ENCODE peak calls at places on chromosomes 2 and 18, in six cellular contexts. One of them, this sample, is unnamed. For H3K4me1 and H3K9me3, the result is how much of the 10 kb centered on the place peaks cover.

GRCh38 chr18:63000839-63001238 is 285.5 kb downstream of the PHLPP1 start:
- DNase-seq in Peyer's patch: no peak
- DNase-seq in A549: no peak
- DNase-seq in Caco-2: no peak
- DNase-seq in kidney: no peak
- DNase-seq in transverse colon: no peak
- DNase-seq in this sample: no peak

GRCh38 chr2:61091485-61091884 is 25.8 kb downstream of the SANBR start:
- DNase-seq in Peyer's patch: no peak
- DNase-seq in A549: no peak
- DNase-seq in Caco-2: no peak
- DNase-seq in kidney: no peak
- DNase-seq in transverse colon: no peak
- DNase-seq in this sample: no peak

GRCh38 chr2:58427572-58428285 is 186.6 kb upstream of the FANCL start:
- DNase-seq in Peyer's patch: peak
- DNase-seq in A549: peak
- DNase-seq in Caco-2: peak
- DNase-seq in kidney: peak
- DNase-seq in transverse colon: no peak
- DNase-seq in this sample: no peak

GRCh38 chr2:28678175-28678855 is 73.3 kb upstream of the PPP1CB start:
- DNase-seq in Peyer's patch: no peak
- DNase-seq in A549: no peak
- DNase-seq in Caco-2: no peak
- DNase-seq in kidney: no peak
- DNase-seq in transverse colon: no peak
- DNase-seq in this sample: no peak

GRCh38 chr2:158845869-158846268 is 50.8 kb downstream of the DAPL1 start:
- DNase-seq in Peyer's patch: no peak
- DNase-seq in A549: no peak
- DNase-seq in Caco-2: no peak
- DNase-seq in kidney: no peak
- DNase-seq in transverse colon: no peak
- DNase-seq in this sample: no peak

GRCh38 chr2:218991674-218992168 is 1.5 kb downstream of the CRYBA2 start:
- DNase-seq in Peyer's patch: peak
- DNase-seq in A549: no peak
- DNase-seq in Caco-2: peak
- DNase-seq in kidney: no peak
- DNase-seq in transverse colon: no peak
- DNase-seq in this sample: peak

GRCh38 chr2:214830794-214831346 is 21.4 kb upstream of the BARD1 start:
- DNase-seq in Peyer's patch: no peak
- DNase-seq in A549: peak
- DNase-seq in Caco-2: no peak
- DNase-seq in kidney: no peak
- DNase-seq in transverse colon: no peak
- DNase-seq in this sample: no peak

GRCh38 chr2:119315241-119315925 is 51.3 kb downstream of the C2orf76 start:
- DNase-seq in Peyer's patch: no peak
- DNase-seq in A549: no peak
- DNase-seq in Caco-2: no peak
- DNase-seq in kidney: no peak
- DNase-seq in transverse colon: no peak
- DNase-seq in this sample: no peak

GRCh38 chr18:23386317-23386716 is 66.8 kb upstream of the RIOK3 start:
- DNase-seq in Peyer's patch: no peak
- DNase-seq in A549: no peak
- DNase-seq in Caco-2: no peak
- DNase-seq in kidney: no peak
- DNase-seq in transverse colon: no peak
- DNase-seq in this sample: no peak

GRCh38 chr2:23988371-23988770 is 21.5 kb upstream of the MFSD2B start:
- DNase-seq in Peyer's patch: no peak
- DNase-seq in A549: peak
- DNase-seq in Caco-2: no peak
- DNase-seq in kidney: no peak
- DNase-seq in transverse colon: no peak
- DNase-seq in this sample: no peak

GRCh38 chr2:62426005-62426912 is 79.7 kb downstream of the TMEM17 start:
- DNase-seq in Peyer's patch: no peak
- DNase-seq in A549: no peak
- DNase-seq in Caco-2: no peak
- DNase-seq in kidney: no peak
- DNase-seq in transverse colon: no peak
- DNase-seq in this sample: no peak

GRCh38 chr2:62423883-62424458 is 82.0 kb downstream of the TMEM17 start:
- DNase-seq in Peyer's patch: no peak
- DNase-seq in A549: no peak
- DNase-seq in Caco-2: no peak
- DNase-seq in kidney: no peak
- DNase-seq in transverse colon: no peak
- DNase-seq in this sample: no peak

GRCh38 chr2:62427146-62427545 is 78.8 kb downstream of the TMEM17 start:
- DNase-seq in Peyer's patch: no peak
- DNase-seq in A549: no peak
- DNase-seq in Caco-2: no peak
- DNase-seq in kidney: no peak
- DNase-seq in transverse colon: no peak
- DNase-seq in this sample: no peak

GRCh38 chr2:62424899-62425298 is 81.1 kb downstream of the TMEM17 start:
- DNase-seq in Peyer's patch: no peak
- DNase-seq in A549: peak
- DNase-seq in Caco-2: no peak
- DNase-seq in kidney: no peak
- DNase-seq in transverse colon: no peak
- DNase-seq in this sample: no peak

GRCh38 chr2:62423235-62423634 is 82.8 kb downstream of the TMEM17 start:
- DNase-seq in Peyer's patch: no peak
- DNase-seq in A549: peak
- DNase-seq in Caco-2: peak
- DNase-seq in kidney: no peak
- DNase-seq in transverse colon: no peak
- DNase-seq in this sample: no peak
- H3K4me1 ChIP-seq in Peyer's patch: under half
- H3K4me1 ChIP-seq in A549: under half
- H3K4me1 ChIP-seq in Caco-2: under half
- H3K4me1 ChIP-seq in kidney: under half
- H3K4me1 ChIP-seq in transverse colon: under half
- H3K4me1 ChIP-seq in this sample: under half

DNA sequence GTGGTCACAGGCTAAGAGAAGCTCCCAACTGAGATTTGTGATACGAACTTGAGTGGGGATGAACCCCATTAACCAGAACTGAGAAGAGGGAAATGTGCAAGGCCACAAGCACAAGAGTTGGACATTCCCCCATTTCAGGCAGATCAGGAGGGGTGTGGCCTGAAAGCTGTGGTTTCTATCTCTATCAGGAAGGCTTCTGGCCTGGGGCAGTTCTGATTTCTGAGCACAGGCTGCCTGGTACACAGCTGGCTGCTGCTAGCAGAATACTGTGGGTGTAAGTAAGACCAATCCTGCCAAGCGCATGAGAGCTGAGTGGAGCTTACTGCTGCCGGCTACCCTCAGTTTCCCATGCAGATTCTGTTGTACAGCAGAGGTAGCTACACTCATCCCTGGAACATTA is 484.6 kb downstream of the SATB2 start:
- DNase-seq in Peyer's patch: no peak
- DNase-seq in A549: no peak
- DNase-seq in Caco-2: no peak
- DNase-seq in kidney: no peak
- DNase-seq in transverse colon: no peak
- DNase-seq in this sample: no peak
- H3K9me3 ChIP-seq in Peyer's patch: under half
- H3K9me3 ChIP-seq in A549: under half
- H3K9me3 ChIP-seq in Caco-2: under half
- H3K9me3 ChIP-seq in kidney: under half
- H3K9me3 ChIP-seq in transverse colon: under half
- H3K9me3 ChIP-seq in this sample: under half

GRCh38 chr2:188278388-188279092 is 13.1 kb upstream of the GULP1 start:
- DNase-seq in Peyer's patch: no peak
- DNase-seq in A549: no peak
- DNase-seq in Caco-2: no peak
- DNase-seq in kidney: no peak
- DNase-seq in transverse colon: no peak
- DNase-seq in this sample: no peak
- H3K4me1 ChIP-seq in Peyer's patch: under half
- H3K4me1 ChIP-seq in A549: under half
- H3K4me1 ChIP-seq in Caco-2: under half
- H3K4me1 ChIP-seq in kidney: under half
- H3K4me1 ChIP-seq in transverse colon: under half
- H3K4me1 ChIP-seq in this sample: under half

DNA sequence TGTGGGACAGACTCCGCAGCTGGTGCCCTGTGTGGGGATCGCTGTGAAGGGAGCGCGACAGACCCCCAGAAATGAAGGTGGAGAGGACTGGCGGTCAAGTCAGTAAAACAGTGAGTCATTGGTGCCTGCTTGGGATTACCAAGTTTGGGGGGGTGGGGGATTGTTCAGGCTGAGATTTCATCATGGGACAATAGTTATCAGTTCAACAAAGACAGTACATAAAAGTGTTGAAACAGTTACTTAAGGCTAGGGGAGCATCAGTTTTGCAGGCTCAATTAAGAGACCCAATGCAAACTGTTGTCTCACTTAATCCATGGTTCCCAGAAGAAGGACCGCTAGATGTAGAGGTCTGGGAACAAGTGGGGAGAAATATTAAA is 42.4 kb upstream of the PDK1 start:
- DNase-seq in Peyer's patch: no peak
- DNase-seq in A549: no peak
- DNase-seq in Caco-2: no peak
- DNase-seq in kidney: no peak
- DNase-seq in transverse colon: no peak
- DNase-seq in this sample: no peak
- H3K9me3 ChIP-seq in Peyer's patch: under half
- H3K9me3 ChIP-seq in A549: under half
- H3K9me3 ChIP-seq in Caco-2: under half
- H3K9me3 ChIP-seq in kidney: under half
- H3K9me3 ChIP-seq in transverse colon: under half
- H3K9me3 ChIP-seq in this sample: under half

GRCh38 chr18:78798402-78799175 is 181.0 kb upstream of the SALL3 start:
- DNase-seq in Peyer's patch: no peak
- DNase-seq in A549: no peak
- DNase-seq in Caco-2: no peak
- DNase-seq in kidney: no peak
- DNase-seq in transverse colon: no peak
- DNase-seq in this sample: no peak

GRCh38 chr18:78801011-78801410 is 178.6 kb upstream of the SALL3 start:
- DNase-seq in Peyer's patch: no peak
- DNase-seq in A549: no peak
- DNase-seq in Caco-2: no peak
- DNase-seq in kidney: no peak
- DNase-seq in transverse colon: no peak
- DNase-seq in this sample: no peak

GRCh38 chr18:78796693-78797455 is 182.7 kb upstream of the SALL3 start:
- DNase-seq in Peyer's patch: no peak
- DNase-seq in A549: no peak
- DNase-seq in Caco-2: no peak
- DNase-seq in kidney: no peak
- DNase-seq in transverse colon: no peak
- DNase-seq in this sample: no peak

GRCh38 chr18:78797499-78797898 is 182.1 kb upstream of the SALL3 start:
- DNase-seq in Peyer's patch: no peak
- DNase-seq in A549: no peak
- DNase-seq in Caco-2: no peak
- DNase-seq in kidney: no peak
- DNase-seq in transverse colon: no peak
- DNase-seq in this sample: no peak

GRCh38 chr18:78799382-78800089 is 180.1 kb upstream of the SALL3 start:
- DNase-seq in Peyer's patch: no peak
- DNase-seq in A549: no peak
- DNase-seq in Caco-2: no peak
- DNase-seq in kidney: no peak
- DNase-seq in transverse colon: no peak
- DNase-seq in this sample: no peak
- H3K4me1 ChIP-seq in Peyer's patch: under half
- H3K4me1 ChIP-seq in A549: under half
- H3K4me1 ChIP-seq in Caco-2: under half
- H3K4me1 ChIP-seq in kidney: under half
- H3K4me1 ChIP-seq in transverse colon: under half
- H3K4me1 ChIP-seq in this sample: under half

GRCh38 chr2:223465793-223466192 is 136.4 kb downstream of the SCG2 start:
- DNase-seq in Peyer's patch: no peak
- DNase-seq in A549: peak
- DNase-seq in Caco-2: no peak
- DNase-seq in kidney: peak
- DNase-seq in transverse colon: peak
- DNase-seq in this sample: no peak
- H3K9me3 ChIP-seq in Peyer's patch: under half
- H3K9me3 ChIP-seq in A549: under half
- H3K9me3 ChIP-seq in Caco-2: under half
- H3K9me3 ChIP-seq in kidney: under half
- H3K9me3 ChIP-seq in transverse colon: under half
- H3K9me3 ChIP-seq in this sample: under half

DNA sequence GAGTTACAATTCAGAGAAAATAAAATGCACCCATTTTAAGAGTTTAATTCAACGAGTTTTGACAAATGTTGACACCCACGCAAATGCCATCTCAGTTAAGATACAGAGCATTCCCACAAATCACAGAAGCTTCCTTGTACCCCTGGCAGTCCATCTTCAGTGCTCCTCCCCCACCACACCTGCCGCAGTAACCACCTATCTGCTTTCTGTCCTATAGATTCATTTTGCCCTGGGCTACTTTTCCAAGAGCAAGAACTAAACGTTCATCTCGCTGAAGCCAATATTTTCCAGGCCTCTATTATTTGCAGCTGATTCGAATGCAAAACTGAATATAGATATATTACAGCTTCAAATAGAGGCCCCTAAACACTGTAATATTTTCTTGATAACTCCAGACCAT is 13.4 kb upstream of the HPCAL1 start:
- DNase-seq in Peyer's patch: no peak
- DNase-seq in A549: no peak
- DNase-seq in Caco-2: no peak
- DNase-seq in kidney: no peak
- DNase-seq in transverse colon: no peak
- DNase-seq in this sample: no peak
- H3K4me1 ChIP-seq in Peyer's patch: under half
- H3K4me1 ChIP-seq in A549: under half
- H3K4me1 ChIP-seq in Caco-2: under half
- H3K4me1 ChIP-seq in kidney: under half
- H3K4me1 ChIP-seq in transverse colon: under half
- H3K4me1 ChIP-seq in this sample: under half

DNA sequence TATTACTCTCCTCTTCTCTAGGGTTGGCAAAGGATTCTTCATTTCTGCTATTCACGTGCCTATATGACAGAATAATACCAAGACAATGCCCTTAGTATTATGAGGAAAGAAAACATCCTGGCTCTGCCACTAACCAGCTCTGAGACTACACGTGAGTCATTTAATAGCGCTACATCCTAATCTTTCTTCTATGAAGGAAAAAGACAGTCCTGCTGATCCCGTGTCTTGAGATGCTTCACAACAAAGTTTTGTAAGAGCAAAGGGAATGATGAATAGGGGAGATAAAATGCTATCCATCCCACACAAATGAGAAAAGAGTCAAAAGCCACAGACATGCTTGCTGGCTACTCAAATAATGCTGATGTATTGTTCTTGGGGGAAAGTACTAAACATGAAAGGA is 152.8 kb downstream of the PID1 start:
- DNase-seq in Peyer's patch: no peak
- DNase-seq in A549: no peak
- DNase-seq in Caco-2: no peak
- DNase-seq in kidney: no peak
- DNase-seq in transverse colon: no peak
- DNase-seq in this sample: no peak
- H3K9me3 ChIP-seq in Peyer's patch: under half
- H3K9me3 ChIP-seq in A549: under half
- H3K9me3 ChIP-seq in Caco-2: under half
- H3K9me3 ChIP-seq in kidney: under half
- H3K9me3 ChIP-seq in transverse colon: under half
- H3K9me3 ChIP-seq in this sample: under half

This sample was measured in BE2C.